ENCODE peak calls at places on chromosomes 13 and 19, in six cellular contexts. J is lung, W is A673, L is upper lobe of right lung, S is GM23338, I is right cardiac atrium. C is an unnamed sample.
A peak's percentile ranks its signal among the peaks of the same experiment; 100 is the strongest.

GRCh38 chr13:98480915-98481510 is 95.9 kb downstream of the STK24 start:
- DNase-seq in J (no peak), W (no peak), L (no peak), S (no peak), I (no peak), C (no peak)

GRCh38 chr13:111905609-111905945 is 161.4 kb upstream of the SOX1 start:
- DNase-seq in J (no peak), W (no peak), L (peak; percentile 10), S (no peak), I (no peak), C (no peak)

GRCh38 chr19:8640402-8641004 is 10.1 kb downstream of the NFILZ start:
- DNase-seq in J (peak; percentile 54), W (no peak), L (no peak), S (no peak), I (peak; percentile 83), C (no peak)

GRCh38 chr13:30647824-30648521 is 30.3 kb downstream of the USPL1 start:
- DNase-seq in J (no peak), W (no peak), L (no peak), S (no peak), I (no peak), C (no peak)

GRCh38 chr13:113022391-113023216 is 53.6 kb downstream of the MCF2L start:
- DNase-seq in J (no peak), W (peak; percentile 43), L (no peak), S (peak; percentile 65), I (peak; percentile 49), C (no peak)

GRCh38 chr19:3102239-3103140 is 8.3 kb downstream of the GNA11 start:
- DNase-seq in J (no peak), W (no peak), L (peak; percentile 60), S (no peak), I (peak; percentile 51), C (no peak)

GRCh38 chr19:31335716-31336115 is 13.5 kb downstream of the TSHZ3 start:
- DNase-seq in J (no peak), W (no peak), L (no peak), S (no peak), I (no peak), C (no peak)

GRCh38 chr13:21465710-21466160 is 6.6 kb upstream of the ZDHHC20 start:
- DNase-seq in J (no peak), W (no peak), L (peak; percentile 65), S (peak; percentile 41), I (no peak), C (no peak)

GRCh38 chr13:94239135-94239534 is 240.3 kb downstream of the DCT start:
- DNase-seq in J (no peak), W (peak; percentile 78), L (no peak), S (no peak), I (no peak), C (no peak)

GRCh38 chr13:22107549-22107948 is 436.7 kb downstream of the FGF9 start:
- DNase-seq in J (no peak), W (no peak), L (no peak), S (no peak), I (no peak), C (no peak)

GRCh38 chr19:35911790-35912189 is 3.7 kb upstream of the TYROBP start:
- DNase-seq in J (peak; percentile 57), W (no peak), L (peak; percentile 72), S (no peak), I (peak; percentile 36), C (peak; percentile 50)

GRCh38 chr13:80469841-80470378 is 129.0 kb upstream of the SPRY2 start:
- DNase-seq in J (peak; percentile 59), W (peak; percentile 71), L (no peak), S (no peak), I (peak; percentile 80), C (peak; percentile 73)

GRCh38 chr19:13024958-13025653 is 29.8 kb downstream of the NFIX start:
- DNase-seq in J (no peak), W (no peak), L (peak; percentile 85), S (peak; percentile 69), I (peak; percentile 71), C (no peak)
- H3K27ac ChIP-seq in J (peak overlapping the region; percentile 87), W (peak overlapping the region; percentile 66), L (peak overlapping the region; percentile 80), S (no peak overlapping the region), I (peak overlapping the region; percentile 21), C (peak overlapping the region; percentile 99)

GRCh38 chr19:39382991-39383828 is 7.7 kb downstream of the PAF1 start:
- DNase-seq in J (no peak), W (no peak), L (no peak), S (no peak), I (peak; percentile 42), C (no peak)
- H3K27ac ChIP-seq in J (no peak overlapping the region), W (no peak overlapping the region), L (no peak overlapping the region), S (no peak overlapping the region), I (no peak overlapping the region), C (peak overlapping the region; percentile 60)

DNA sequence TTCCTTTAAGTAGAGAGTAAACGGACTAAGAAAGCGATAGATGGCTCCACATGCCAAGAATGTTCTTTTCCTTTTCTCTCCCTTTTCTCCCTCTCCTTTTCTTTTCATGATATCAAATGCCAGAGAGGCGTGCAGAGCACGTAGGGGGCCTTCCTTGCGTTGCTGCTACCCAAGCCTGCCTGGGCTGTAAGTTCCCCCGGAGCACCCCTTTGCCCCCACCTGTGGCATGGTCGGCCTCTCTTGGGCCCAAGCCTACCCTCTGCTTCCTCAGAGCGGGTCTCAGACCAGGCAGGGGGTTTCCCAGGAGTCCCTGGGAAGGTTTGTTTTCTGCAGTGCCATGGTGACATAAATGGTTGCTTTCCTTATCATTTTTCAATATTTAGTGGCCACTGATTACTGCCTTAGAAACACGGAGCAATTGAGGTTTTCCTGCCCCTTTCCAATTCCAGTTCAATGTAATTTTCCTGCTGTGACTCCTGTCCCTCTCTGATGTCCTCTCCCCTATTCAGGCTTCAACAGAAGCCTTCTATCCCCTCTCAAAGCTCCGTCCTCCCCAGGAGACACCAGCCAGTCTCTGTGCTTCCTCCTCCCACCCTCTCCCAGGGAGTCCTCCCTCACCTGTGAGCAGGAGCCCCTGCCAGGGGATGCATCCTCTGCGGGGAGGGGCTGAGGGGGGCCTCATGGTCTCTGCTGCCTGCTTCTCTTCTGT is 22.6 kb upstream of the CD177 start:
- DNase-seq in J (no peak), W (no peak), L (no peak), S (no peak), I (no peak), C (no peak)
- H3K27ac ChIP-seq in J (no peak overlapping the region), W (no peak overlapping the region), L (no peak overlapping the region), S (no peak overlapping the region), I (no peak overlapping the region), C (no peak overlapping the region)

GRCh38 chr19:14117668-14118164 is at the start of gene PRKACA:
- DNase-seq in J (peak; percentile 98), W (peak; percentile 100), L (peak; percentile 100), S (peak; percentile 99), I (peak; percentile 100), C (peak; percentile 99)

GRCh38 chr19:14118165-14119051 is 846 bp upstream of the PRKACA start:
- DNase-seq in J (peak; percentile 84), W (peak; percentile 61), L (peak; percentile 92), S (peak; percentile 37), I (peak; percentile 92), C (peak; percentile 54)

GRCh38 chr19:14120497-14120780 is 2.9 kb upstream of the PRKACA start:
- DNase-seq in J (no peak), W (no peak), L (no peak), S (no peak), I (no peak), C (no peak)

GRCh38 chr19:14116918-14117578 is 514 bp downstream of the PRKACA start:
- DNase-seq in J (peak; percentile 40), W (no peak), L (peak; percentile 78), S (peak; percentile 51), I (peak; percentile 87), C (no peak)

GRCh38 chr19:14119644-14120496 is 2.3 kb upstream of the PRKACA start:
- DNase-seq in J (no peak), W (no peak), L (no peak), S (no peak), I (no peak), C (no peak)
- H3K27ac ChIP-seq in J (peak overlapping the region; percentile 95), W (no peak overlapping the region), L (peak overlapping the region; percentile 100), S (no peak overlapping the region), I (peak overlapping the region; percentile 99), C (peak overlapping the region; percentile 98)

GRCh38 chr13:43666403-43666802 is 120.4 kb downstream of the ENOX1 start:
- DNase-seq in J (no peak), W (no peak), L (no peak), S (no peak), I (no peak), C (no peak)

GRCh38 chr13:43663474-43664090 is 123.2 kb downstream of the ENOX1 start:
- DNase-seq in J (no peak), W (no peak), L (no peak), S (no peak), I (no peak), C (no peak)

GRCh38 chr13:43662976-43663375 is 123.8 kb downstream of the ENOX1 start:
- DNase-seq in J (no peak), W (no peak), L (no peak), S (no peak), I (no peak), C (no peak)

GRCh38 chr13:43665388-43665787 is 121.4 kb downstream of the ENOX1 start:
- DNase-seq in J (no peak), W (no peak), L (no peak), S (no peak), I (no peak), C (no peak)

DNA sequence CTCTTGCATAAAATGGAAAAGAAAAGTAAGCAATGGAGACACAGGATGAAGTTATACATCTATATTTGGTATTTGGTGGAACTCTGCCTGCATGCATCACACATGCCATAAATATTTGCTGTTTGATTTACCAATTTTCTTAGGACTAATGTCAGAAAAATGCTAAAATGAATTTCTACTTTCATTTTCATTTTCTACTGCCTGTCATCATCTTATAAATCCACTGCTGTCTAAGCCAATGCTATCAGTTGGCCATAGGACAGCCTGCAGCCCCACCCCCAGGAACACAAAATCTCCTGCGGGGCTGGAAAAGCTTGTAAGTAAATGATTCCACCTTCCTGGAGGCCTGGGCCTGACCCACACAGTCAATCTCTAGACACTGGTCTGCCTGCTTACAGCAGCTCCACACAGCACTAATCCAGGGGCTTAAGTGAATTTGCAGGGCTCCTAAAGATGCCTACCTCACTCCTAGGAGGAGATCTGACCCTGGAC is 122.0 kb downstream of the ENOX1 start:
- DNase-seq in J (no peak), W (peak; percentile 24), L (no peak), S (peak; percentile 21), I (no peak), C (peak; percentile 25)
- H3K27ac ChIP-seq in J (peak overlapping the region; percentile 54), W (no peak overlapping the region), L (no peak overlapping the region), S (no peak overlapping the region), I (no peak overlapping the region), C (no peak overlapping the region)

C was measured in RWPE1.